ENCODE peak calls at places on chromosomes 7 and 10, in nine cellular contexts. U, B, H, N, J, F, Z, A and R are unnamed samples.

GRCh38 chr7:100034871-100035510 is 14.6 kb upstream of the ZSCAN21 start:
- DNase-seq in U (peak; percentile 70), B (peak; percentile 93), H (no peak), N (no peak), J (no peak), F (no peak), Z (peak; percentile 36), A (no peak), R (no peak)

GRCh38 chr10:91033536-91033935 is 112.6 kb upstream of the ANKRD1 start:
- DNase-seq in U (no peak), B (no peak), H (no peak), N (no peak), J (no peak), F (no peak), Z (no peak), A (no peak), R (no peak)

GRCh38 chr10:76444034-76444800 is 1012.8 kb downstream of the LRMDA start:
- DNase-seq in U (no peak), B (no peak), H (no peak), N (peak; percentile 26), J (peak; percentile 27), F (no peak), Z (no peak), A (no peak), R (peak; percentile 38)

GRCh38 chr7:74049997-74050798 is 22.2 kb downstream of the ELN start:
- DNase-seq in U (no peak), B (no peak), H (no peak), N (no peak), J (no peak), F (no peak), Z (no peak), A (no peak), R (no peak)

GRCh38 chr10:11145498-11145855 is 127.8 kb downstream of the CELF2 start:
- DNase-seq in U (no peak), B (no peak), H (no peak), N (peak; percentile 29), J (peak; percentile 39), F (no peak), Z (no peak), A (peak; percentile 77), R (no peak)

GRCh38 chr10:80344912-80345311 is 11.6 kb downstream of the DYDC1 start:
- DNase-seq in U (no peak), B (no peak), H (no peak), N (no peak), J (no peak), F (no peak), Z (no peak), A (no peak), R (no peak)

GRCh38 chr7:52995676-52996075 is 39.8 kb upstream of the POM121L12 start:
- DNase-seq in U (no peak), B (no peak), H (no peak), N (no peak), J (no peak), F (no peak), Z (no peak), A (no peak), R (no peak)

GRCh38 chr7:24917510-24918239 is 62.3 kb downstream of the OSBPL3 start:
- DNase-seq in U (peak; percentile 36), B (peak; percentile 82), H (no peak), N (no peak), J (no peak), F (no peak), Z (no peak), A (no peak), R (no peak)

GRCh38 chr10:132486539-132487121 is 51.0 kb upstream of the INPP5A start:
- DNase-seq in U (no peak), B (no peak), H (no peak), N (no peak), J (no peak), F (no peak), Z (no peak), A (no peak), R (peak; percentile 9)

GRCh38 chr10:91239789-91240188 is 19.3 kb downstream of the PCGF5 start:
- DNase-seq in U (no peak), B (no peak), H (no peak), N (no peak), J (no peak), F (no peak), Z (no peak), A (no peak), R (no peak)

DNA sequence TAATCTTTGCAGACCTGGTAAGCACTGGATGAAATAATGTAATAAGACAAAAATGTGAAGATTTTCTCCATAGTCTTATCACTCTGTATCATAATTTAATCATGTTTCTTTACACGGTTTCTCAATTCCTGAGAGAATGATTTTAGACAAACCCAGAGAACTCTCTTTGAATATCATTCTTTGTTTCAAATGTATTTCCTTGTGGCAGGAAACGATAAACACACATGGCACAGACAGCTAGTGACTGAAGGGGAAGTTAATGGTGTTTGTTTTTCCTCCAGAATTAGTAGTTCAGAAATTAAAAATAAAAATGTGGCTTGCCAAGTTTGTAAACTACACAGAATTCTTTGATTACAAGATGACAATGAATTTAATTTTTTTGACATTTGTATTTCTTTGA is 163.7 kb upstream of the PRPS1L1 start:
- DNase-seq in U (no peak), B (no peak), H (no peak), N (no peak), J (no peak), F (no peak), Z (no peak), A (no peak), R (no peak)
- TF ChIP-seq CTCF in U (no peak), B (no peak), H (no peak), N (no peak), J (no peak), F (no peak), Z (no peak), A (no peak), R (no peak)

GRCh38 chr10:92790449-92790848 is 57.9 kb upstream of the EXOC6 start:
- DNase-seq in U (no peak), B (no peak), H (no peak), N (no peak), J (no peak), F (no peak), Z (no peak), A (no peak), R (no peak)
- TF ChIP-seq CTCF in U (no peak), B (no peak), H (no peak), N (no peak), J (no peak), F (no peak), Z (no peak), A (no peak), R (no peak)

GRCh38 chr10:72952189-72952900 is 2.3 kb downstream of the PLA2G12B start:
- DNase-seq in U (no peak), B (no peak), H (no peak), N (no peak), J (no peak), F (no peak), Z (no peak), A (no peak), R (no peak)
- TF ChIP-seq CTCF in U (no peak), B (no peak), H (no peak), N (no peak), J (no peak), F (no peak), Z (no peak), A (no peak), R (no peak)

DNA sequence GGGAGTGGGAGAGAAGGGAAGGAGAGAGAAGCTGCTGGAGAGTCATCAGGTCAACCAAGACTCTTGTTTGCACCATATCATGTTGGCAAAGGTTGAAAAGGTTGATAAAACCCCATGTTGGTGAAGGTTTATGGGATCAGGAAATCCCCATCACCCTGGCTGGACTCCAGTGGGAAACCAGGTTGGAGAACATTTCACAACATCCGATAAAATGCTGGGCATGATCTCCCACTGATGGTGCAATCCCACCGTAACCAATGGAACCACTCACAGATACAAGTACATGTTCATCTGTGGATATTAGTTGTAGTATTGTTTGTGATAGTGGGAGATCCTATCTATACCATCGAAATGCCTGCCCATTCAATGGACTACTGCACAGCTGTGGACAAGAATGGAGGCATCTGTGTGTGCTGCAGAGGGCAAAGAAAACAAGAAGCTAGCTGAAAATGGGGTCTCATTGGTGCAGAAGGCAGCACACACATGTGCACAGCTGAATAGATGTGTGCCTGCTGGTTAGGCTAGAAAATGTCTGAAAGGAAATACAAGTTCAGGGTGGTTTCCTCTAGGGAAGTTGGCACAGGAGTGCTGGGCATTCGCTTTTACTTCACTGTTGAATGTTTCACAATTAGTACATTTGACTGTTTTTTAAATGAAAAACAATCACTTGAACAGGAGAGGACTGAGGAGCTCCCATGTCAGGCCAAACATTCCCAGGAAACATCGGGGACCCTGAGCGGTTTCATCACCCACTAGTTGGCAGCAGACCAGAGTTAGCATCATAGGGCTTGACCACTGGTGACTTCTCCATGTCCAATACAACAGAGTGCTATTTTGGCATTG is 80.4 kb upstream of the MGMT start:
- DNase-seq in U (no peak), B (no peak), H (no peak), N (no peak), J (no peak), F (no peak), Z (peak; percentile 56), A (no peak), R (no peak)
- TF ChIP-seq CTCF in U (no peak), B (no peak), H (no peak), N (no peak), J (no peak), F (no peak), Z (no peak), A (no peak), R (no peak)

DNA sequence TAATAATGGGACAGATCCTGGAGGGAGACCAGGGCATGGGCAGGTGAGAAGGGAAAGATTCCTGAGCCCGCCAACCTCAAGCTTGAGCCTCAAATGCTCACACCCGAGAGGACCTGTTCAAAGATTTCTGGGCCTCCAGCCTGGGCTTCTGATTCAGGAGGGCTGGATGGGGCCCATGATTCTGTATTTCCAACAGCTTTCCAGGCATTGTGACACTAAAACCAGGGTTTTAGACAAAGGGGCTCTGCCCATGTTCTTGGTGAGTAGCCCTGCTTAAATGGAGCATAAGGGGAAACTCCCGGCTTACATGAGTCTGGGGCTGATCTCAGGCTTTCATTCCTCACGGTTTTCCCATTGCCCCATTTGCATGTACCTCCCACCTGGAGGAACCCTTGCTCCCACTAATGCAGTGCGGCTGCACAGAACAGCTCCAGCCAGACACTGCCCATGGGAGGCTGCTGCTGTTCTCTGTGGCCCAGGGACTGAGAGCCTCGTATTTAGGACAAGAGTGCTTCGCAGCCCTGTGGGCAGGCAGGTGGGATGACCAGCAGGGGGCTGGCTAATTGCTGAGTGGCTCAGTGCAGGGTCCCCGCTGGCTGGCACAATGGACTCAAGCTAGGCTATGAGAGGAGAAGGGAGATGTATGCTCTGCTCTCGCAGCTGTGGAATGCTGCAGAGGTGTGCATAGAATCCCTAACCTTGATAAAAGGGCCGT is 135.3 kb upstream of the COBL start:
- DNase-seq in U (no peak), B (no peak), H (no peak), N (no peak), J (no peak), F (peak; percentile 39), Z (no peak), A (no peak), R (no peak)
- TF ChIP-seq CTCF in U (no peak), B (no peak), H (no peak), N (no peak), J (no peak), F (peak; percentile 45), Z (no peak), A (no peak), R (no peak)

GRCh38 chr7:18278306-18278705 is 217.2 kb upstream of the HDAC9 start:
- DNase-seq in U (no peak), B (peak; percentile 18), H (no peak), N (no peak), J (no peak), F (no peak), Z (no peak), A (no peak), R (no peak)

GRCh38 chr7:18276380-18276779 is 219.2 kb upstream of the HDAC9 start:
- DNase-seq in U (no peak), B (no peak), H (no peak), N (no peak), J (no peak), F (no peak), Z (no peak), A (no peak), R (no peak)
- TF ChIP-seq CTCF in U (no peak), B (no peak), H (no peak), N (no peak), J (no peak), F (no peak), Z (no peak), A (no peak), R (no peak)